ENCODE peak calls at places on chromosomes 2 and 18, in eight cellular contexts. One of them, this sample, is unnamed.

GRCh38 chr2:608711-609110 is 68.5 kb downstream of the TMEM18 start:
- DNase-seq in CD4-positive, alpha-beta T cell: no peak
- DNase-seq in tibial artery: no peak
- DNase-seq in GM12878: no peak
- DNase-seq in body of pancreas: no peak
- DNase-seq in lower lobe of right lung: no peak
- DNase-seq in GM12864: no peak
- DNase-seq in AG04450: no peak
- DNase-seq in this sample: no peak

GRCh38 chr2:99737526-99737925 is 247.7 kb upstream of the REV1 start:
- DNase-seq in CD4-positive, alpha-beta T cell: no peak
- DNase-seq in tibial artery: no peak
- DNase-seq in GM12878: no peak
- DNase-seq in body of pancreas: no peak
- DNase-seq in lower lobe of right lung: no peak
- DNase-seq in GM12864: no peak
- DNase-seq in AG04450: no peak
- DNase-seq in this sample: no peak

GRCh38 chr2:166661391-166661790 is 167.3 kb upstream of the SCN7A start:
- DNase-seq in CD4-positive, alpha-beta T cell: no peak
- DNase-seq in tibial artery: no peak
- DNase-seq in GM12878: no peak
- DNase-seq in body of pancreas: no peak
- DNase-seq in lower lobe of right lung: no peak
- DNase-seq in GM12864: no peak
- DNase-seq in AG04450: no peak
- DNase-seq in this sample: no peak

GRCh38 chr2:98381494-98381893 is 35.2 kb downstream of the CNGA3 start:
- DNase-seq in CD4-positive, alpha-beta T cell: no peak
- DNase-seq in tibial artery: no peak
- DNase-seq in GM12878: no peak
- DNase-seq in body of pancreas: no peak
- DNase-seq in lower lobe of right lung: no peak
- DNase-seq in GM12864: no peak
- DNase-seq in AG04450: no peak
- DNase-seq in this sample: no peak

GRCh38 chr18:48547456-48548403 is 8.9 kb downstream of the CTIF start:
- DNase-seq in CD4-positive, alpha-beta T cell: no peak
- DNase-seq in tibial artery: peak; percentile 61
- DNase-seq in GM12878: no peak
- DNase-seq in body of pancreas: no peak
- DNase-seq in lower lobe of right lung: no peak
- DNase-seq in GM12864: no peak
- DNase-seq in AG04450: no peak
- DNase-seq in this sample: no peak

GRCh38 chr18:8793445-8794132 is 88.2 kb downstream of the MTCL1 start:
- DNase-seq in CD4-positive, alpha-beta T cell: no peak
- DNase-seq in tibial artery: no peak
- DNase-seq in GM12878: no peak
- DNase-seq in body of pancreas: no peak
- DNase-seq in lower lobe of right lung: no peak
- DNase-seq in GM12864: no peak
- DNase-seq in AG04450: no peak
- DNase-seq in this sample: no peak

GRCh38 chr2:88212251-88212790 is 42.2 kb downstream of the THNSL2 start:
- DNase-seq in CD4-positive, alpha-beta T cell: no peak
- DNase-seq in tibial artery: no peak
- DNase-seq in GM12878: no peak
- DNase-seq in body of pancreas: no peak
- DNase-seq in lower lobe of right lung: no peak
- DNase-seq in GM12864: no peak
- DNase-seq in AG04450: no peak
- DNase-seq in this sample: no peak

GRCh38 chr2:18402-19271 is 27.7 kb downstream of the FAM110C start:
- DNase-seq in CD4-positive, alpha-beta T cell: no peak
- DNase-seq in tibial artery: no peak
- DNase-seq in GM12878: no peak
- DNase-seq in body of pancreas: peak; percentile 51
- DNase-seq in lower lobe of right lung: no peak
- DNase-seq in GM12864: no peak
- DNase-seq in AG04450: no peak
- DNase-seq in this sample: no peak

GRCh38 chr2:183868153-183868552 is 730.2 kb upstream of the ZNF804A start:
- DNase-seq in CD4-positive, alpha-beta T cell: no peak
- DNase-seq in tibial artery: no peak
- DNase-seq in GM12878: no peak
- DNase-seq in body of pancreas: no peak
- DNase-seq in lower lobe of right lung: no peak
- DNase-seq in GM12864: no peak
- DNase-seq in AG04450: no peak
- DNase-seq in this sample: no peak

GRCh38 chr2:199431748-199432213 is 26.0 kb downstream of the SATB2 start:
- DNase-seq in CD4-positive, alpha-beta T cell: no peak
- DNase-seq in tibial artery: no peak
- DNase-seq in GM12878: no peak
- DNase-seq in body of pancreas: no peak
- DNase-seq in lower lobe of right lung: no peak
- DNase-seq in GM12864: no peak
- DNase-seq in AG04450: no peak
- DNase-seq in this sample: no peak

GRCh38 chr2:161976300-161976699 is 97.7 kb downstream of the DPP4 start:
- DNase-seq in CD4-positive, alpha-beta T cell: no peak
- DNase-seq in tibial artery: no peak
- DNase-seq in GM12878: no peak
- DNase-seq in body of pancreas: no peak
- DNase-seq in lower lobe of right lung: no peak
- DNase-seq in GM12864: no peak
- DNase-seq in AG04450: no peak
- DNase-seq in this sample: no peak

GRCh38 chr2:57701391-57701791 is 345.2 kb upstream of the VRK2 start:
- DNase-seq in CD4-positive, alpha-beta T cell: no peak
- DNase-seq in tibial artery: no peak
- DNase-seq in GM12878: no peak
- DNase-seq in body of pancreas: no peak
- DNase-seq in lower lobe of right lung: no peak
- DNase-seq in GM12864: no peak
- DNase-seq in AG04450: no peak
- DNase-seq in this sample: no peak

GRCh38 chr2:223269386-223269785 is 217.4 kb downstream of the KCNE4 start:
- DNase-seq in CD4-positive, alpha-beta T cell: no peak
- DNase-seq in tibial artery: no peak
- DNase-seq in GM12878: no peak
- DNase-seq in body of pancreas: no peak
- DNase-seq in lower lobe of right lung: no peak
- DNase-seq in GM12864: no peak
- DNase-seq in AG04450: no peak
- DNase-seq in this sample: no peak

GRCh38 chr2:149885468-149885867 is 297.9 kb upstream of the MMADHC start:
- DNase-seq in CD4-positive, alpha-beta T cell: no peak
- DNase-seq in tibial artery: no peak
- DNase-seq in GM12878: no peak
- DNase-seq in body of pancreas: peak; percentile 34
- DNase-seq in lower lobe of right lung: no peak
- DNase-seq in GM12864: no peak
- DNase-seq in AG04450: no peak
- DNase-seq in this sample: no peak

GRCh38 chr2:197033222-197033621 is 106.7 kb upstream of the PGAP1 start:
- DNase-seq in CD4-positive, alpha-beta T cell: no peak
- DNase-seq in tibial artery: no peak
- DNase-seq in GM12878: no peak
- DNase-seq in body of pancreas: no peak
- DNase-seq in lower lobe of right lung: no peak
- DNase-seq in GM12864: no peak
- DNase-seq in AG04450: no peak
- DNase-seq in this sample: no peak

GRCh38 chr18:36441872-36442271 is 144.4 kb downstream of the FHOD3 start:
- DNase-seq in CD4-positive, alpha-beta T cell: no peak
- DNase-seq in tibial artery: no peak
- DNase-seq in GM12878: no peak
- DNase-seq in body of pancreas: no peak
- DNase-seq in lower lobe of right lung: no peak
- DNase-seq in GM12864: no peak
- DNase-seq in AG04450: no peak
- DNase-seq in this sample: no peak

DNA sequence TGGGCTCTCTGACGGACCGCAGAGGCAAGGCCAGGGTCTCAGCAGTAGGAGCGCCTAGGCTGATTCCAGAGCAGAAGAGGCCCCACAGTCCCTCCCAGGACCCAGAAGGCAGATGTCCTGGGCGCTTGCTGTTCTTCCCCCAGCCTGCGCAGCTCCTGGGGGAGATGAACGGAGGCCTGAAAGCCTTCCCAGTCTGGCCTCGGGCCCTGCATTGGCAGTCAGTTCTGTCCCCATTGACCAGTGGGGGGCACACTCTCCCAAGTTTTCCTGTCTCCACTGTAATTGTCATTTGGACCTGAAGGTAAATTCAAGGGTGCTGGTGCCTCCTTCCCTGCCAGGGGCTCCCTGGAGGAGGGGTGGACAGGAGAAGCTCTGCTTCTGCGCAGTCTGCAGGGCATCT is 345.7 kb downstream of the CYP26B1 start:
- DNase-seq in CD4-positive, alpha-beta T cell: peak; percentile 10
- DNase-seq in tibial artery: peak; percentile 57
- DNase-seq in GM12878: no peak
- DNase-seq in body of pancreas: peak; percentile 38
- DNase-seq in lower lobe of right lung: no peak
- DNase-seq in GM12864: no peak
- DNase-seq in AG04450: no peak
- DNase-seq in this sample: no peak
- TF ChIP-seq CTCF in CD4-positive, alpha-beta T cell: no peak
- TF ChIP-seq CTCF in tibial artery: peak; percentile 73
- TF ChIP-seq CTCF in GM12878: peak; percentile 13
- TF ChIP-seq CTCF in body of pancreas: no peak
- TF ChIP-seq CTCF in lower lobe of right lung: peak; percentile 52
- TF ChIP-seq CTCF in GM12864: no peak
- TF ChIP-seq CTCF in AG04450: peak; percentile 58
- TF ChIP-seq CTCF in this sample: no peak

DNA sequence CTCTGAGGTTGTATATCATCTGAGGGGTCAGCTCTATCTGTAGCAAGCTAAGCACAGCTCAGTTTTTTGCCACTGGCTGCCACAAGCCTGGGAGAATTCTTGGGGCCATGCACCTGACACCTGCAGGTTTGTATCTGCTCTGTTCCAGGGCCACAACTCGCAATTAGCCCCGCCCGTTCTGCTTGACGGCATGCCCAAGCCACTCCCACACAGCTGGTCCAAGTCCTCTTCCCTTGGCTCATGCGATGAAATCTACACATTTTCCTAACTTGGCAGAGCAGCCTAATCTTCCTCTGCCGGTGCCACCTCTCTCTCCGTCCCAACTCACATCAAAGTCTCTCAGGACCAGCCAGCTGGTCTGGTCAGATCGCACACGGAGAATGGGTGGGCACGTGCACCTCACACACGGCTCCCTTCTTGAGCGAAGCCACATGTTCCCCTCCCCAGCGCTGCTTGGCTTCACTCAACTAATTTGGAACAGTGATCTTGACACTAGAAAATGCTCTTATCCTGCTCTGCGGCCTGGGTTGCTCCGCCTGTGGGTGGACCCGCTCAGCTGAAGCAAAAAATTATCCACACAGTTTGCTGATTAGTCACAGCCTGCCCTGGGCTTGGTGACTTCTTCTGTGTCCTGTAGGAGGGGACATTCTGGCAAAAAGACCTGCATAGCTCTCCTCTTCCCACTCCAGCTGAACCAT is 176.6 kb downstream of the NRP2 start:
- DNase-seq in CD4-positive, alpha-beta T cell: no peak
- DNase-seq in tibial artery: no peak
- DNase-seq in GM12878: no peak
- DNase-seq in body of pancreas: peak; percentile 97
- DNase-seq in lower lobe of right lung: no peak
- DNase-seq in GM12864: no peak
- DNase-seq in AG04450: no peak
- DNase-seq in this sample: no peak
- TF ChIP-seq CTCF in CD4-positive, alpha-beta T cell: no peak
- TF ChIP-seq CTCF in tibial artery: no peak
- TF ChIP-seq CTCF in GM12878: no peak
- TF ChIP-seq CTCF in body of pancreas: no peak
- TF ChIP-seq CTCF in lower lobe of right lung: no peak
- TF ChIP-seq CTCF in GM12864: no peak
- TF ChIP-seq CTCF in AG04450: no peak
- TF ChIP-seq CTCF in this sample: no peak

GRCh38 chr2:239034561-239035341 is 186.9 kb downstream of the TWIST2 start:
- DNase-seq in CD4-positive, alpha-beta T cell: no peak
- DNase-seq in tibial artery: no peak
- DNase-seq in GM12878: no peak
- DNase-seq in body of pancreas: no peak
- DNase-seq in lower lobe of right lung: no peak
- DNase-seq in GM12864: no peak
- DNase-seq in AG04450: no peak
- DNase-seq in this sample: no peak

GRCh38 chr2:239033801-239034560 is 186.1 kb downstream of the TWIST2 start:
- DNase-seq in CD4-positive, alpha-beta T cell: no peak
- DNase-seq in tibial artery: no peak
- DNase-seq in GM12878: no peak
- DNase-seq in body of pancreas: no peak
- DNase-seq in lower lobe of right lung: no peak
- DNase-seq in GM12864: no peak
- DNase-seq in AG04450: no peak
- DNase-seq in this sample: no peak

GRCh38 chr2:239035997-239036731 is 188.3 kb downstream of the TWIST2 start:
- DNase-seq in CD4-positive, alpha-beta T cell: no peak
- DNase-seq in tibial artery: no peak
- DNase-seq in GM12878: no peak
- DNase-seq in body of pancreas: no peak
- DNase-seq in lower lobe of right lung: no peak
- DNase-seq in GM12864: no peak
- DNase-seq in AG04450: no peak
- DNase-seq in this sample: no peak

GRCh38 chr2:239036819-239037558 is 189.1 kb downstream of the TWIST2 start:
- DNase-seq in CD4-positive, alpha-beta T cell: no peak
- DNase-seq in tibial artery: no peak
- DNase-seq in GM12878: no peak
- DNase-seq in body of pancreas: no peak
- DNase-seq in lower lobe of right lung: no peak
- DNase-seq in GM12864: no peak
- DNase-seq in AG04450: no peak
- DNase-seq in this sample: no peak

GRCh38 chr2:239035361-239035814 is 187.5 kb downstream of the TWIST2 start:
- DNase-seq in CD4-positive, alpha-beta T cell: peak; percentile 78
- DNase-seq in tibial artery: no peak
- DNase-seq in GM12878: no peak
- DNase-seq in body of pancreas: peak; percentile 58
- DNase-seq in lower lobe of right lung: peak; percentile 67
- DNase-seq in GM12864: no peak
- DNase-seq in AG04450: no peak
- DNase-seq in this sample: peak; percentile 89
- TF ChIP-seq CTCF in CD4-positive, alpha-beta T cell: peak; percentile 88
- TF ChIP-seq CTCF in tibial artery: peak; percentile 96
- TF ChIP-seq CTCF in GM12878: peak; percentile 91
- TF ChIP-seq CTCF in body of pancreas: peak; percentile 94
- TF ChIP-seq CTCF in lower lobe of right lung: peak; percentile 90
- TF ChIP-seq CTCF in GM12864: peak; percentile 82
- TF ChIP-seq CTCF in AG04450: peak; percentile 72
- TF ChIP-seq CTCF in this sample: peak; percentile 86

DNA sequence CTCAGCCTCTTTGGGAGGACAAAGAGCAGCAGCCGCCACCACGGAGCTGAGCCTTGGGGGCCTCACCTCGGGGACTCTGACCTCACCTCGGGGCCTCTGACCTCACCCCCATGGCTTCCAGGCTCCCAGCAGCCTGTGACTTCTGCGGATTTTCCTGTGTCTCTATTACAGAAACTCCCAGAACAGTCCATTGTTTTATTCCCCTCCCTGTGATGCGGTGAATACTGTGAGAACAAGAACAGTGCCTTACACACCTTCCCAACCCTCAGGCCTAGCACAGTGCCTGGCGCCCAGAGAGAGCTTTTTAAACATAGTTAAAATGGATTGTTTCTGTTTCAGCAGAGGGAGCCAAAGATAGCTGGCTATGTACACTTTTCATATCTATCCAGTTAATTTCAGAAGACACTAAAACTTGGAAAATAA is 63.7 kb downstream of the MBP start:
- DNase-seq in CD4-positive, alpha-beta T cell: no peak
- DNase-seq in tibial artery: no peak
- DNase-seq in GM12878: no peak
- DNase-seq in body of pancreas: no peak
- DNase-seq in lower lobe of right lung: no peak
- DNase-seq in GM12864: no peak
- DNase-seq in AG04450: no peak
- DNase-seq in this sample: no peak
- TF ChIP-seq CTCF in CD4-positive, alpha-beta T cell: no peak
- TF ChIP-seq CTCF in tibial artery: no peak
- TF ChIP-seq CTCF in GM12878: no peak
- TF ChIP-seq CTCF in body of pancreas: no peak
- TF ChIP-seq CTCF in lower lobe of right lung: no peak
- TF ChIP-seq CTCF in GM12864: no peak
- TF ChIP-seq CTCF in AG04450: peak; percentile 19
- TF ChIP-seq CTCF in this sample: peak; percentile 20

This sample was measured in GM10248.